ENCODE peak calls at places on chromosomes 2 and 18, in ten cellular contexts. S, X, G, O, L, P, H, N, V and F are unnamed samples.

GRCh38 chr2:28980368-28981015 is 606 bp upstream of the TOGARAM2 start:
- DNase-seq in S (no peak), X (no peak), G (no peak), O (no peak), L (no peak), P (no peak), H (no peak), N (no peak), V (no peak), F (no peak)

GRCh38 chr18:30987479-30988241 is 54.9 kb downstream of the DSC3 start:
- DNase-seq in S (no peak), X (no peak), G (peak; percentile 13), O (no peak), L (peak; percentile 53), P (no peak), H (no peak), N (no peak), V (no peak), F (peak; percentile 9)

GRCh38 chr2:45610281-45611019 is 617 bp downstream of the SRBD1 start:
- DNase-seq in S (peak; percentile 57), X (peak; percentile 22), G (peak; percentile 86), O (peak; percentile 70), L (peak; percentile 78), P (peak; percentile 68), H (peak; percentile 47), N (peak; percentile 62), V (peak; percentile 70), F (peak; percentile 78)

GRCh38 chr18:23127145-23127544 is 8.1 kb upstream of the CABLES1 start:
- DNase-seq in S (no peak), X (no peak), G (no peak), O (no peak), L (no peak), P (no peak), H (no peak), N (no peak), V (no peak), F (peak; percentile 49)

GRCh38 chr2:51027968-51028367 is 4.0 kb downstream of the NRXN1 start:
- DNase-seq in S (no peak), X (no peak), G (no peak), O (no peak), L (no peak), P (no peak), H (no peak), N (no peak), V (no peak), F (no peak)

GRCh38 chr18:23992119-23992940 is 22.2 kb upstream of the TTC39C start:
- DNase-seq in S (no peak), X (no peak), G (no peak), O (no peak), L (peak; percentile 29), P (no peak), H (no peak), N (no peak), V (no peak), F (no peak)

GRCh38 chr2:58845011-58845410 is 603.9 kb upstream of the FANCL start:
- DNase-seq in S (no peak), X (no peak), G (no peak), O (no peak), L (no peak), P (no peak), H (no peak), N (no peak), V (no peak), F (no peak)

GRCh38 chr18:57258131-57258777 is 94.1 kb upstream of the ST8SIA3 start:
- DNase-seq in S (no peak), X (no peak), G (no peak), O (no peak), L (no peak), P (no peak), H (no peak), N (no peak), V (no peak), F (no peak)

GRCh38 chr2:64653174-64654062 is at the start of gene SERTAD2:
- DNase-seq in S (peak; percentile 95), X (peak; percentile 86), G (peak; percentile 88), O (no peak), L (peak; percentile 88), P (peak; percentile 71), H (peak; percentile 71), N (peak; percentile 71), V (peak; percentile 86), F (peak; percentile 84)

GRCh38 chr2:78351208-78351607 is 674.3 kb upstream of the REG3G start:
- DNase-seq in S (peak; percentile 35), X (no peak), G (peak; percentile 24), O (no peak), L (peak; percentile 8), P (no peak), H (no peak), N (no peak), V (no peak), F (peak; percentile 7)

GRCh38 chr2:103401621-103402020 is 639.8 kb downstream of the TMEM182 start:
- DNase-seq in S (no peak), X (no peak), G (peak; percentile 20), O (no peak), L (no peak), P (no peak), H (no peak), N (no peak), V (no peak), F (peak; percentile 20)